ENCODE peak calls at places on chromosomes 1 and 21, in six cellular contexts. One of them, this sample, is unnamed.

GRCh38 chr1:241918879-241919278 is 38.7 kb upstream of the BECN2 start:
- DNase-seq in transverse colon: no peak
- DNase-seq in H1: no peak
- DNase-seq in K562: no peak
- DNase-seq in esophagus muscularis mucosa: no peak
- DNase-seq in SK-N-SH: no peak
- DNase-seq in this sample: no peak

GRCh38 chr1:230171337-230172015 is 104.4 kb downstream of the GALNT2 start:
- DNase-seq in transverse colon: no peak
- DNase-seq in SK-N-SH: no peak
- DNase-seq in K562: no peak
- DNase-seq in esophagus muscularis mucosa: no peak
- DNase-seq in H1: no peak
- DNase-seq in this sample: no peak

GRCh38 chr21:37452222-37452621 is 85.6 kb downstream of the DYRK1A start:
- DNase-seq in H1: no peak
- DNase-seq in transverse colon: no peak
- DNase-seq in SK-N-SH: peak
- DNase-seq in esophagus muscularis mucosa: no peak
- DNase-seq in K562: no peak
- DNase-seq in this sample: no peak

GRCh38 chr1:70143052-70143659 is 62.2 kb downstream of the LRRC40 start:
- DNase-seq in esophagus muscularis mucosa: no peak
- DNase-seq in K562: no peak
- DNase-seq in H1: no peak
- DNase-seq in SK-N-SH: no peak
- DNase-seq in transverse colon: no peak
- DNase-seq in this sample: no peak

GRCh38 chr1:168179411-168180147 is 817 bp downstream of the TIPRL start:
- DNase-seq in transverse colon: no peak
- DNase-seq in H1: no peak
- DNase-seq in SK-N-SH: peak
- DNase-seq in K562: peak
- DNase-seq in esophagus muscularis mucosa: no peak
- DNase-seq in this sample: no peak

GRCh38 chr1:15168479-15168878 is 14.9 kb downstream of the TMEM51 start:
- DNase-seq in esophagus muscularis mucosa: no peak
- DNase-seq in SK-N-SH: no peak
- DNase-seq in K562: no peak
- DNase-seq in transverse colon: no peak
- DNase-seq in H1: no peak
- DNase-seq in this sample: no peak

GRCh38 chr1:174022080-174022975 is at the start of gene RC3H1:
- DNase-seq in esophagus muscularis mucosa: peak
- DNase-seq in transverse colon: peak
- DNase-seq in H1: peak
- DNase-seq in K562: peak
- DNase-seq in SK-N-SH: peak
- DNase-seq in this sample: peak

GRCh38 chr21:14737922-14738321 is 191.8 kb upstream of the SAMSN1 start:
- DNase-seq in SK-N-SH: peak
- DNase-seq in transverse colon: peak
- DNase-seq in K562: no peak
- DNase-seq in H1: no peak
- DNase-seq in esophagus muscularis mucosa: no peak
- DNase-seq in this sample: no peak

GRCh38 chr1:160665330-160666078 is 18.7 kb upstream of the SLAMF1 start:
- DNase-seq in esophagus muscularis mucosa: peak
- DNase-seq in H1: no peak
- DNase-seq in transverse colon: peak
- DNase-seq in SK-N-SH: no peak
- DNase-seq in K562: peak
- DNase-seq in this sample: peak

GRCh38 chr1:27940297-27940696 is 5.5 kb downstream of the SMPDL3B start:
- DNase-seq in K562: peak
- DNase-seq in SK-N-SH: peak
- DNase-seq in H1: peak
- DNase-seq in transverse colon: peak
- DNase-seq in esophagus muscularis mucosa: no peak
- DNase-seq in this sample: no peak

GRCh38 chr1:204503122-204503912 is 8.7 kb upstream of the PIK3C2B start:
- DNase-seq in SK-N-SH: no peak
- DNase-seq in K562: peak
- DNase-seq in transverse colon: no peak
- DNase-seq in H1: no peak
- DNase-seq in esophagus muscularis mucosa: no peak
- DNase-seq in this sample: no peak

GRCh38 chr1:25583519-25584370 is 32.8 kb upstream of the MAN1C1 start:
- DNase-seq in H1: no peak
- DNase-seq in K562: no peak
- DNase-seq in transverse colon: no peak
- DNase-seq in esophagus muscularis mucosa: no peak
- DNase-seq in SK-N-SH: no peak
- DNase-seq in this sample: no peak

GRCh38 chr1:44884746-44885145 is 41.7 kb upstream of the PTCH2 start:
- DNase-seq in K562: no peak
- DNase-seq in H1: no peak
- DNase-seq in esophagus muscularis mucosa: peak
- DNase-seq in SK-N-SH: no peak
- DNase-seq in transverse colon: no peak
- DNase-seq in this sample: no peak

GRCh38 chr1:109307363-109308021 is 681 bp upstream of the MYBPHL start:
- DNase-seq in SK-N-SH: no peak
- DNase-seq in K562: peak
- DNase-seq in esophagus muscularis mucosa: no peak
- DNase-seq in H1: no peak
- DNase-seq in transverse colon: no peak
- DNase-seq in this sample: peak

GRCh38 chr1:54127594-54127993 is 25.2 kb downstream of the CDCP2 start:
- DNase-seq in SK-N-SH: no peak
- DNase-seq in esophagus muscularis mucosa: no peak
- DNase-seq in H1: no peak
- DNase-seq in K562: no peak
- DNase-seq in transverse colon: no peak
- DNase-seq in this sample: no peak

GRCh38 chr1:204093421-204093717 is 20.5 kb downstream of the SOX13 start:
- DNase-seq in H1: no peak
- DNase-seq in SK-N-SH: peak
- DNase-seq in esophagus muscularis mucosa: no peak
- DNase-seq in K562: no peak
- DNase-seq in transverse colon: peak
- DNase-seq in this sample: peak

GRCh38 chr1:204263240-204263848 is 49.6 kb upstream of the GOLT1A start:
- DNase-seq in K562: no peak
- DNase-seq in SK-N-SH: peak
- DNase-seq in transverse colon: no peak
- DNase-seq in esophagus muscularis mucosa: no peak
- DNase-seq in H1: no peak
- DNase-seq in this sample: no peak

GRCh38 chr1:234868296-234869147 is 258.5 kb upstream of the IRF2BP2 start:
- DNase-seq in SK-N-SH: no peak
- DNase-seq in H1: no peak
- DNase-seq in K562: no peak
- DNase-seq in esophagus muscularis mucosa: no peak
- DNase-seq in transverse colon: no peak
- DNase-seq in this sample: no peak

GRCh38 chr1:30008998-30009657 is 714.3 kb downstream of the MATN1 start:
- DNase-seq in transverse colon: peak
- DNase-seq in SK-N-SH: no peak
- DNase-seq in H1: no peak
- DNase-seq in K562: no peak
- DNase-seq in esophagus muscularis mucosa: peak
- DNase-seq in this sample: no peak

GRCh38 chr1:214850432-214851010 is 232.0 kb upstream of the KCNK2 start:
- DNase-seq in esophagus muscularis mucosa: no peak
- DNase-seq in transverse colon: no peak
- DNase-seq in H1: no peak
- DNase-seq in SK-N-SH: no peak
- DNase-seq in K562: no peak
- DNase-seq in this sample: no peak

GRCh38 chr1:155962599-155963211 is 15.6 kb downstream of the ARHGEF2 start:
- DNase-seq in esophagus muscularis mucosa: no peak
- DNase-seq in SK-N-SH: no peak
- DNase-seq in transverse colon: peak
- DNase-seq in H1: no peak
- DNase-seq in K562: no peak
- DNase-seq in this sample: no peak

GRCh38 chr1:237041795-237042466 is at the start of gene RYR2:
- DNase-seq in SK-N-SH: peak
- DNase-seq in esophagus muscularis mucosa: no peak
- DNase-seq in transverse colon: no peak
- DNase-seq in H1: peak
- DNase-seq in K562: no peak
- DNase-seq in this sample: no peak

GRCh38 chr1:161849518-161849917 is 83.4 kb downstream of the ATF6 start:
- DNase-seq in SK-N-SH: no peak
- DNase-seq in H1: no peak
- DNase-seq in esophagus muscularis mucosa: no peak
- DNase-seq in transverse colon: no peak
- DNase-seq in K562: no peak
- DNase-seq in this sample: no peak

GRCh38 chr1:161858271-161858670 is 92.2 kb downstream of the ATF6 start:
- DNase-seq in H1: no peak
- DNase-seq in transverse colon: no peak
- DNase-seq in esophagus muscularis mucosa: no peak
- DNase-seq in K562: no peak
- DNase-seq in SK-N-SH: no peak
- DNase-seq in this sample: no peak

DNA sequence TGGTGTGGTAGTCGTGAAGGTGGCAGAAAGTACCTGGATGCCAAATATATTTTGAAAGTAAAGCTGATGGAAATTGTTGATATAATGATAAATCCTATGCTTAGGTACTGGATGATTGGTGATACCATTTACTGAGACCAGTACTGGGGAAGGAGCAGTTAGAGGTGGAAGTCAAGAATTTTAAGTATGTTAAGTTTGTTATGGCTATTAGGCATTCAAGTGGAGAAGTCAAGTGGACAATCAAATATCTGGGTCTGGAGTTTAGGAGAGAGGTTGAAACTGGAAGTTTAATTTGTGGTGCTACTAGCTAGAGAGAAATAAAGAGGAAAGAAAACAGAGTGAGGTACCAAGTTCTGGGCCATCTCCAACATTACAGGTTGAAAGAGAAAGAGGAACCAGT is 89.1 kb downstream of the ATF6 start:
- DNase-seq in H1: no peak
- DNase-seq in transverse colon: no peak
- DNase-seq in esophagus muscularis mucosa: no peak
- DNase-seq in SK-N-SH: no peak
- DNase-seq in K562: no peak
- DNase-seq in this sample: no peak
- H3K27ac ChIP-seq in H1: no peak
- H3K27ac ChIP-seq in transverse colon: no peak
- H3K27ac ChIP-seq in esophagus muscularis mucosa: no peak
- H3K27ac ChIP-seq in SK-N-SH: no peak
- H3K27ac ChIP-seq in K562: no peak
- H3K27ac ChIP-seq in this sample: no peak

DNA sequence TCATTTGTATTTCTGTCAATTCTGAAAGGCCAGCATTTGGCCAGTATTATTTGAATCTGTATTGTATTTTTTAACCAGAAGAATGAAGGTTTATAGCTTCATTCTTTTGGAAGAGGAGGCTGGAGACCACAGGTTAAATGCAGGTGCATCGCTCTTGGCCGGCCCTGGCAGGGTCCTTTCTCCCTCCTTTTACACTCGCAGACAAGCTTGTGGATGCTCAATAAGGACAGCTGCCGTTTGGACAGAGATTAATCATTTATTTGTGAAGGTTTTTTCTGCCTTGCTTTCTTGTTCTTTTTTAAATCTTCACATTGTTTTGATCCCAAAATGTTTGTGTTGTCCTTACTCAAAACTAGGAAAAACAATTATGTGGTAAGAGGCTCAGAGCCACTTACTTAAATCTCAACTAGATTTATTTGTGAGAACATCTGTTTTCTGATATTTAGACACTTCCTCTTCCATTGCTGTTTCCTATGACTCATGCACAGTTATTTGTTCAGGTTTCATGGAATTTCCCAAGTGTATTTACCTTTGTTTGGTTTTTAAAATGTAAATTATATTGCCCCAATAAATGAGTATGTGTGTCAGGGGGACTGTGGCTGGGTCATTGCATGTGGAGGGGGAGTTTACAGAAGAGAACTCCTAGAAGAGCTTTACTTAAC is 46.7 kb upstream of the LAMC2 start:
- DNase-seq in SK-N-SH: no peak
- DNase-seq in transverse colon: no peak
- DNase-seq in K562: no peak
- DNase-seq in esophagus muscularis mucosa: no peak
- DNase-seq in H1: no peak
- DNase-seq in this sample: no peak
- TF ChIP-seq POLR2AphosphoS5 in SK-N-SH: no peak
- TF ChIP-seq POLR2AphosphoS5 in transverse colon: no peak
- TF ChIP-seq POLR2AphosphoS5 in K562: no peak
- TF ChIP-seq POLR2AphosphoS5 in esophagus muscularis mucosa: peak
- TF ChIP-seq POLR2AphosphoS5 in H1: no peak
- TF ChIP-seq POLR2AphosphoS5 in this sample: no peak

GRCh38 chr1:202278751-202279150 is 63.0 kb downstream of the UBE2T start:
- DNase-seq in H1: no peak
- DNase-seq in transverse colon: no peak
- DNase-seq in SK-N-SH: no peak
- DNase-seq in esophagus muscularis mucosa: no peak
- DNase-seq in K562: no peak
- DNase-seq in this sample: no peak

GRCh38 chr1:202276081-202276715 is 65.5 kb downstream of the UBE2T start:
- DNase-seq in H1: no peak
- DNase-seq in K562: no peak
- DNase-seq in esophagus muscularis mucosa: no peak
- DNase-seq in SK-N-SH: no peak
- DNase-seq in transverse colon: no peak
- DNase-seq in this sample: peak

GRCh38 chr1:202275061-202275770 is 66.5 kb downstream of the UBE2T start:
- DNase-seq in transverse colon: no peak
- DNase-seq in H1: no peak
- DNase-seq in SK-N-SH: no peak
- DNase-seq in esophagus muscularis mucosa: no peak
- DNase-seq in K562: no peak
- DNase-seq in this sample: no peak

GRCh38 chr1:202274611-202275010 is 67.1 kb downstream of the UBE2T start:
- DNase-seq in K562: peak
- DNase-seq in esophagus muscularis mucosa: no peak
- DNase-seq in SK-N-SH: no peak
- DNase-seq in transverse colon: peak
- DNase-seq in H1: no peak
- DNase-seq in this sample: no peak

DNA sequence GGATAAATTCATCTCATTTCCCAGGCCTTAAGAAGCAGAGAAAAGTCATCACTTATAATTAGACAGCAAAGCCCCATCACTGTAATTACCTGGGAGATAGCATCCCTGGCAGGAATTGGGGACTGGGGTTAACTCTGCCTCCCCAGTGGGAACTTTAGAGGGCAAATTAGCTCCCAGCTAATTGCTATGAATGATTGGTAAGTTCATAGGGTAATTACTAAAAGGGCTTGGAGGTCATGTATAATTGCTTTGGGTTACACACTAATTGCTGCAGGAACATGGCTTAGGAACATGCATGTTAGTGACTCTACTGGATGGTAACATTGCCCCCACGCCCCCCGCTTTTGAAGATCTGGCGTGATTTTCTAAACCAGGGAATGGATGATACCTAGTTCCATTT is 64.8 kb downstream of the UBE2T start:
- DNase-seq in SK-N-SH: no peak
- DNase-seq in H1: no peak
- DNase-seq in K562: no peak
- DNase-seq in transverse colon: no peak
- DNase-seq in esophagus muscularis mucosa: no peak
- DNase-seq in this sample: no peak
- TF ChIP-seq EP300 in SK-N-SH: no peak
- TF ChIP-seq EP300 in H1: no peak
- TF ChIP-seq EP300 in K562: no peak
- TF ChIP-seq EP300 in transverse colon: no peak
- TF ChIP-seq EP300 in esophagus muscularis mucosa: no peak
- TF ChIP-seq EP300 in this sample: no peak

GRCh38 chr1:56311766-56312165 is 267.6 kb downstream of the PLPP3 start:
- DNase-seq in SK-N-SH: no peak
- DNase-seq in K562: no peak
- DNase-seq in esophagus muscularis mucosa: no peak
- DNase-seq in transverse colon: no peak
- DNase-seq in H1: no peak
- DNase-seq in this sample: no peak
- H3K27ac ChIP-seq in SK-N-SH: no peak
- H3K27ac ChIP-seq in K562: no peak
- H3K27ac ChIP-seq in esophagus muscularis mucosa: no peak
- H3K27ac ChIP-seq in transverse colon: no peak
- H3K27ac ChIP-seq in H1: no peak
- H3K27ac ChIP-seq in this sample: no peak